ENCODE peak calls at places on chromosomes 4 and X, in nine cellular contexts. E is lower lobe of right lung; L is GM10248; H is HCEC 1CT; P is keratinocyte; B is globus pallidus; C is CD4-positive, alpha-beta T cell; J is tibial artery; Z is hepatocyte. D is an unnamed sample.

GRCh38 chr4:121998024-121998423 is 46.2 kb upstream of the TRPC3 start:
- DNase-seq in L (no peak), J (no peak), B (no peak), E (no peak), Z (no peak), C (no peak), H (peak; percentile 5), P (no peak), D (no peak)

GRCh38 chrX:104253567-104254441 is 929 bp downstream of the ESX1 start:
- DNase-seq in J (no peak), P (no peak), L (no peak), Z (no peak), E (no peak), H (no peak), C (no peak), B (no peak), D (no peak)

GRCh38 chr4:122412547-122412946 is 33.7 kb downstream of the ADAD1 start:
- DNase-seq in J (no peak), P (no peak), B (no peak), E (no peak), Z (no peak), H (peak; percentile 12), C (no peak), L (peak; percentile 7), D (no peak)

GRCh38 chrX:56314334-56314733 is 82.2 kb downstream of the KLF8 start:
- DNase-seq in C (no peak), L (no peak), J (no peak), H (no peak), P (no peak), Z (no peak), B (no peak), E (no peak), D (no peak)

GRCh38 chr4:158428242-158428641 is 93.4 kb upstream of the RXFP1 start:
- DNase-seq in Z (no peak), H (peak; percentile 60), B (no peak), C (no peak), E (no peak), L (no peak), J (no peak), P (no peak), D (no peak)

GRCh38 chrX:48919947-48920712 is 1.3 kb upstream of the PIM2 start:
- DNase-seq in C (peak; percentile 51), Z (no peak), B (no peak), J (no peak), L (no peak), P (no peak), E (no peak), H (no peak), D (no peak)

GRCh38 chr4:155546451-155546850 is 120.2 kb upstream of the GUCY1A1 start:
- DNase-seq in J (no peak), C (no peak), Z (no peak), B (no peak), L (no peak), P (no peak), H (peak; percentile 17), E (no peak), D (no peak)

GRCh38 chr4:186088516-186088915 is 16.0 kb upstream of the FAM149A start:
- DNase-seq in C (no peak), J (no peak), P (no peak), E (no peak), B (no peak), L (no peak), Z (no peak), H (no peak), D (no peak)

GRCh38 chrX:48747415-48748026 is 14.0 kb upstream of the GLOD5 start:
- DNase-seq in J (no peak), L (no peak), B (no peak), H (no peak), E (no peak), P (no peak), C (no peak), Z (no peak), D (peak; percentile 55)

GRCh38 chr4:105708376-105709080 is at the start of the genes GSTCD and INTS12:
- DNase-seq in E (peak; percentile 92), P (no peak), Z (peak; percentile 96), C (peak; percentile 79), B (peak; percentile 90), L (peak; percentile 83), H (peak; percentile 79), J (peak; percentile 94), D (peak; percentile 94)

GRCh38 chrX:1202251-1202650 is 10.2 kb downstream of the CRLF2 start:
- DNase-seq in E (no peak), B (no peak), L (no peak), Z (no peak), P (no peak), H (no peak), C (no peak), J (no peak), D (peak; percentile 75)

GRCh38 chr4:113781439-113782040 is 20.0 kb upstream of the CAMK2D start:
- DNase-seq in L (peak; percentile 28), C (no peak), J (no peak), B (peak; percentile 33), H (peak; percentile 32), Z (peak; percentile 45), E (no peak), P (no peak), D (no peak)

GRCh38 chr4:3492741-3493719 is 29.9 kb downstream of the DOK7 start:
- DNase-seq in C (no peak), P (no peak), B (no peak), J (no peak), Z (no peak), L (no peak), H (no peak), E (no peak), D (no peak)

GRCh38 chr4:20281453-20281852 is 29.7 kb downstream of the SLIT2 start:
- DNase-seq in B (no peak), C (no peak), L (no peak), Z (no peak), E (no peak), P (no peak), J (no peak), H (no peak), D (no peak)

GRCh38 chrX:56729152-56729557 is at the start of gene NBDY:
- DNase-seq in H (peak; percentile 47), L (peak; percentile 15), C (peak; percentile 12), Z (peak; percentile 57), B (peak; percentile 46), E (no peak), J (no peak), P (no peak), D (peak; percentile 64)

GRCh38 chr4:26709246-26709645 is 125.4 kb downstream of the TBC1D19 start:
- DNase-seq in H (no peak), B (no peak), P (no peak), Z (no peak), E (no peak), J (no peak), C (no peak), L (no peak), D (no peak)

GRCh38 chrX:111914398-111915092 is 38.6 kb downstream of the TRPC5OS start:
- DNase-seq in C (no peak), L (no peak), H (no peak), E (no peak), P (no peak), B (peak; percentile 2), J (no peak), Z (peak; percentile 34), D (no peak)

GRCh38 chr4:166734797-166735196 is 499.5 kb downstream of the SPOCK3 start:
- DNase-seq in H (no peak), J (no peak), E (no peak), P (no peak), Z (no peak), C (no peak), B (no peak), L (no peak), D (no peak)

GRCh38 chr4:7199129-7199725 is 6.9 kb downstream of the SORCS2 start:
- DNase-seq in L (no peak), Z (no peak), H (no peak), B (no peak), E (peak; percentile 42), J (peak; percentile 52), P (no peak), C (no peak), D (peak; percentile 77)

GRCh38 chrX:45850775-45851433 is 650.2 kb upstream of the DIPK2B start:
- DNase-seq in H (peak; percentile 34), Z (peak; percentile 50), L (peak; percentile 11), B (no peak), E (peak; percentile 48), C (peak; percentile 4), P (no peak), J (no peak), D (no peak)

GRCh38 chr4:123350191-123350544 is 46.4 kb upstream of the SPRY1 start:
- DNase-seq in Z (peak; percentile 82), B (no peak), P (peak; percentile 55), H (no peak), J (no peak), L (no peak), C (no peak), E (no peak), D (no peak)

GRCh38 chr4:23717528-23718248 is 172.2 kb downstream of the PPARGC1A start:
- DNase-seq in J (no peak), Z (peak; percentile 18), B (no peak), H (peak; percentile 3), E (no peak), C (no peak), L (peak; percentile 11), P (no peak), D (no peak)

GRCh38 chr4:813900-814299 is 12.0 kb downstream of the CPLX1 start:
- DNase-seq in L (no peak), E (peak; percentile 39), P (no peak), H (no peak), Z (no peak), J (no peak), C (no peak), B (no peak), D (no peak)

GRCh38 chr4:136329042-136329662 is 1203.1 kb downstream of the PCDH18 start:
- DNase-seq in E (no peak), L (no peak), Z (no peak), P (no peak), J (no peak), B (no peak), C (no peak), H (no peak), D (no peak)

GRCh38 chr4:182348947-182349346 is 105.7 kb downstream of the TENM3 start:
- DNase-seq in B (no peak), E (no peak), J (no peak), Z (no peak), C (no peak), P (no peak), H (no peak), L (no peak), D (no peak)

GRCh38 chr4:100084892-100085291 is 105.4 kb downstream of the DDIT4L start:
- DNase-seq in J (no peak), L (no peak), C (no peak), P (no peak), E (no peak), H (no peak), Z (no peak), B (no peak), D (no peak)

GRCh38 chr4:70705856-70706461 is 15.8 kb upstream of the RUFY3 start:
- DNase-seq in P (no peak), J (no peak), Z (no peak), E (no peak), H (no peak), C (no peak), L (no peak), B (no peak), D (no peak)

GRCh38 chr4:86156526-86156925 is 203.3 kb downstream of the MAPK10 start:
- DNase-seq in C (no peak), E (no peak), H (no peak), P (no peak), J (no peak), Z (no peak), B (no peak), L (no peak), D (no peak)